ENCODE peak calls at places on chromosomes 11 and 22, in four cellular contexts. K is K562, F is GM12878, R is HepG2. L is an unnamed sample.

GRCh38 chr11:46338988-46339666 is 8.1 kb upstream of the DGKZ start:
- DNase-seq in R (no peak), F (no peak), K (no peak), L (no peak)

GRCh38 chr11:120964857-120965256 is 59.0 kb upstream of the TBCEL start:
- DNase-seq in K (no peak), R (no peak), F (no peak), L (no peak)

GRCh38 chr11:35006389-35007128 is 90.1 kb downstream of the PDHX start:
- DNase-seq in F (peak; percentile 95), R (no peak), K (no peak), L (no peak)

GRCh38 chr22:41908409-41909289 is 6.2 kb downstream of the SHISA8 start:
- DNase-seq in K (no peak), F (no peak), R (no peak), L (no peak)

GRCh38 chr11:91926967-91927366 is 297.7 kb upstream of the FAT3 start:
- DNase-seq in K (no peak), R (no peak), F (no peak), L (no peak)

GRCh38 chr22:25067851-25068421 is 115.4 kb downstream of the KIAA1671 start:
- DNase-seq in F (no peak), R (no peak), K (no peak), L (no peak)

GRCh38 chr11:88886796-88887195 is 179.0 kb downstream of the GRM5 start:
- DNase-seq in K (peak; percentile 15), R (peak; percentile 40), F (peak; percentile 11), L (peak; percentile 55)

GRCh38 chr11:76772100-76772782 is 10.9 kb upstream of the TSKU start:
- DNase-seq in K (no peak), R (peak; percentile 68), F (no peak), L (no peak)

GRCh38 chr11:111540114-111540920 is at the start of gene LAYN:
- DNase-seq in R (no peak), F (no peak), K (no peak), L (no peak)

GRCh38 chr11:43969543-43969942 is 27.1 kb downstream of the C11orf96 start:
- DNase-seq in K (no peak), R (no peak), F (no peak), L (no peak)

GRCh38 chr22:35952576-35952975 is 76.0 kb downstream of the RBFOX2 start:
- DNase-seq in F (no peak), R (no peak), K (no peak), L (no peak)

GRCh38 chr11:64357904-64358535 is 942 bp upstream of the RPS6KA4 start:
- DNase-seq in K (peak; percentile 85), R (peak; percentile 20), F (no peak), L (no peak)

GRCh38 chr11:23585700-23586099 is 725.4 kb upstream of the CCDC179 start:
- DNase-seq in K (no peak), F (no peak), R (no peak), L (no peak)

GRCh38 chr22:23913306-23913660 is 19.1 kb downstream of the MIF start:
- DNase-seq in R (no peak), K (no peak), F (no peak), L (no peak)

GRCh38 chr11:60950933-60951610 is 904 bp downstream of the SLC15A3 start:
- DNase-seq in R (no peak), K (no peak), F (no peak), L (no peak)

GRCh38 chr11:95138448-95138847 is 48.8 kb downstream of the ENDOD1 start:
- DNase-seq in K (peak; percentile 46), R (no peak), F (no peak), L (no peak)

GRCh38 chr22:10781571-10782403 is 4746.2 kb upstream of the OR11H1 start:
- DNase-seq in K (no peak), F (no peak), R (no peak), L (no peak)

GRCh38 chr11:125375146-125375545 is 120.9 kb downstream of the FEZ1 start:
- DNase-seq in R (no peak), K (no peak), F (no peak), L (no peak)

GRCh38 chr22:41892721-41893120 is 22.2 kb downstream of the SHISA8 start:
- DNase-seq in R (no peak), K (no peak), F (no peak), L (no peak)

GRCh38 chr11:34468209-34468841 is 29.6 kb downstream of the CAT start:
- DNase-seq in F (no peak), R (peak; percentile 30), K (peak; percentile 40), L (peak; percentile 28)

GRCh38 chr11:6545917-6546605 is 49.0 kb downstream of the DNHD1 start:
- DNase-seq in K (no peak), R (no peak), F (no peak), L (no peak)

GRCh38 chr11:2404735-2405196 is 4.2 kb downstream of the TSSC4 start:
- DNase-seq in R (no peak), K (no peak), F (no peak), L (no peak)

GRCh38 chr11:57792060-57792541 is 30.5 kb downstream of the CTNND1 start:
- DNase-seq in F (peak; percentile 93), R (no peak), K (no peak), L (no peak)

GRCh38 chr11:61498767-61499341 is 9.7 kb upstream of the LRRC10B start:
- DNase-seq in F (no peak), R (no peak), K (peak; percentile 75), L (no peak)

GRCh38 chr11:102230186-102230585 is 87.1 kb upstream of the BIRC3 start:
- DNase-seq in R (no peak), K (no peak), F (no peak), L (no peak)

GRCh38 chr22:40482391-40482790 is 112.0 kb downstream of the SGSM3 start:
- DNase-seq in R (no peak), F (no peak), K (no peak), L (no peak)

GRCh38 chr11:38530226-38530625 is 1932.2 kb upstream of the RAG2 start:
- DNase-seq in R (no peak), F (no peak), K (no peak), L (no peak)

GRCh38 chr22:33851985-33852384 is 68.3 kb downstream of the LARGE1 start:
- DNase-seq in R (no peak), F (no peak), K (no peak), L (no peak)

GRCh38 chr11:65425971-65426838 is 3.6 kb downstream of the NEAT1 start:
- DNase-seq in K (no peak), F (no peak), R (no peak), L (peak; percentile 42)

GRCh38 chr11:70608568-70609314 is 210.4 kb downstream of the CTTN start:
- DNase-seq in R (no peak), K (no peak), F (no peak), L (no peak)

GRCh38 chr22:48923909-48924475 is 903.7 kb downstream of the BRD1 start:
- DNase-seq in K (no peak), R (no peak), F (no peak), L (no peak)

GRCh38 chr22:39241632-39242388 is 3.0 kb downstream of the PDGFB start:
- DNase-seq in F (no peak), R (no peak), K (no peak), L (no peak)

DNA sequence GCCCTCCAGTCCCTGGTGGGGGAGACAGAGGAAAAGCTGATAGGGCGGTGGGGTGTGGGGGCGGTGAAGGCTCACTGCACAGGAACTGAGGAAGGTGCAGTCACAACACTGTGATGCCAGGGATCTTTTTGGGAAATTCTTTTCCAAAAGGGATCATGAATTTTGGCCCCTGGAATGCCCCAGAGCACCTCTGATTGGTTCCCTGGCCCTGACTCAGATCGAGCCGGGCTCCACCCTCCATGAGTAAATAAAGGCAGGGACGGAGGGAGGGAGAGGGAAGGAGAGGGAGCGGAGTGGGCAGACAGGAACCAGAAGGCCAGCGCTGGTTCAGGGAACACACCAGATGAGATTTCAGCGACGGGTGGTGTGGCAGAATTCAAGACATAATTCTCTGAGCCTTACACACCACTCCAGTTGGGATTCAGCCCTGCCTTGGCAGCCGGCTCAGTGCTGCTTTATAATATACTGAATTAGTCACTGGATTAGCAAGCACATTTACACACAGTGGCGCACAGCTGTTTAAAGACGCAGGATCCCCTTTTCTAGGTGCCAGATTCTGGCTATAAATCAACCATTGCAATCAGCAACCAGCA is 80.3 kb downstream of the ETS1 start:
- DNase-seq in F (no peak), K (no peak), R (no peak), L (no peak)
- TF ChIP-seq SP1 in F (no peak), K (no peak), R (no peak), L (peak; percentile 5)

DNA sequence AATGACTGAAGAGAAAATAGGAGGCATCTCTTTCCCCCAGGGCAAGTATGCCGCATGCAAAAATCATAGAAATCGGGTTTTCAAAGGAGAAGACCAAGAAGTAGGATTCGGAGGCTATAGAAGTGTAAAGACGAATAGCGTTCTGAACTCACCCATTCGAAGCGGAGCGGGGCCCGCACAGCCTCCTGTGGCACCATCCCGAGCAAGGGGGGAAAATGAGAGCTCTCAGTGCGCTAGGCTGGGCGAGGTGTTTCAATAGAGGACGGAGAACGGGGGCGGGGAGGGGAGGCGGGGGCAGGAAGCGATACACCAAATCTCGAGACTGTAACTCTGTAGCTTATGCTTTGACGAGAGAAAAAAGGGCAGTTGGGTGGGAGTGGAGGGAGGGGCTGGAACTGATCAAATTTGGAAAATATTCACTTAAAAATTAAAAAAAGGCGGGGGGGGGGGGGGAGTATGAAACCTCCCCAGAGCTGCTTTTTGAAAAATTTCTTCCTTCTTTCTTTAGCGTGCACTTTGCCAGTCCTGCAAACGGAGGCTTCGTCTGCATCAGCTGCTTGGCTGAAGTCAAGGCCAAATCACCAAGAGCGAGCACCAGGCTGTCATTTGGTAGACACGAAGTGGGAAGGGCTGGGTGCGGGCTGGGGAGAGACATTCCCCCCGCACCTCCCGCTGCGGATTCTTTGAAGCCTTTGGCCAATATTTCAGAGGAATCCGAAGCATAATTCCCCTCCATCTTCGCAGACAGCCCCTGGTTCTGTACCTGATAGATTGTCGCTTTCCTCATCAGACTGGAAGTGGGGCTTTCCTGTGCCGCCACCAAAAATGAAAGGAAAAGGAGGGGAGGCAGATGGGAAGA is 15.6 kb downstream of the BLID start:
- DNase-seq in R (no peak), F (no peak), K (no peak), L (no peak)
- TF ChIP-seq REST in R (no peak), F (no peak), K (no peak), L (no peak)

GRCh38 chr11:119373059-119373875 is 8.2 kb downstream of the USP2 start:
- DNase-seq in F (no peak), R (peak; percentile 43), K (no peak), L (no peak)
- TF ChIP-seq SP1 in F (no peak), R (no peak), K (no peak), L (no peak)

GRCh38 chr11:68893282-68893681 is 10.3 kb downstream of the MRPL21 start:
- DNase-seq in R (no peak), K (no peak), F (no peak), L (no peak)

GRCh38 chr11:68889948-68890446 is 13.6 kb downstream of the MRPL21 start:
- DNase-seq in K (peak; percentile 39), R (no peak), F (no peak), L (no peak)

GRCh38 chr11:68890490-68891231 is 13.0 kb downstream of the MRPL21 start:
- DNase-seq in K (no peak), R (no peak), F (no peak), L (no peak)

GRCh38 chr11:68891356-68891948 is 12.2 kb downstream of the MRPL21 start:
- DNase-seq in F (no peak), K (no peak), R (no peak), L (no peak)

DNA sequence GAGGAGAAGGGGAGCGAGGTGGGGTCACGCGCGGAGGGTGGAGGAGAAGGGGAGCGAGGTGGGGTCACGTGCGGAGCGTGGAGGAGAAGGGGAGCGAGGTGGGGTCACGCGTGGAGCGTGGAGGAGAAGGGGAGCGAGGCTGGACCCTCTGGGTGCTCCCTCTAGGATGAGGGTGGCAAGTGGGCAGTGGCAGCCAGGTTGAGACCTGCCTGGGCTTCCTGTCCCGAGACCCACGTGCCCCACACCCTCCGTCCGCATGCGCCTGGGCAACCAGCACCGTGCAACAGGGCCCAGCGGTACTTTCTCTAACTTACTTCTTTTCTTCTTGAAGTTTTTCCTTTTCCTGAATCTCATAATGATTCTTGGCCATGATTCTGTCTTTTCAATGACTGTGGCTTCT is 11.1 kb downstream of the MRPL21 start:
- DNase-seq in R (no peak), F (no peak), K (no peak), L (no peak)
- TF ChIP-seq REST in R (no peak), F (no peak), K (no peak), L (no peak)